ENCODE peak calls at places on chromosomes 16 and 17, in nine cellular contexts. Y is NCI-H345; C is NCI-H2081 treated with DMSO at 0.1 percent for 48 hours; G is SIG-M5; L is pancreas; K is naive thymus-derived CD4-positive, alpha-beta T cell; J is stimulated activated CD4-positive, alpha-beta T cell treated with anti-CD3 and anti-CD28 coated beads, Interleukin-15, amount 100 ng/mL, for 1 hour; B is aorta; Q is uterus. Z is an unnamed sample.

GRCh38 chr17:73156887-73157870 is 7.6 kb upstream of the SSTR2 start:
- DNase-seq in Y (peak), C (no peak), G (no peak), L (no peak), K (no peak), J (no peak), B (no peak), Q (no peak), Z (no peak)

GRCh38 chr17:31274252-31274651 is 22.8 kb downstream of the OMG start:
- DNase-seq in Y (no peak), C (peak), G (no peak), L (no peak), K (no peak), J (no peak), B (no peak), Q (no peak), Z (no peak)

GRCh38 chr16:50386139-50386538 is 17.4 kb upstream of the BRD7 start:
- DNase-seq in Y (no peak), C (no peak), G (no peak), L (no peak), K (no peak), J (no peak), B (no peak), Q (no peak), Z (no peak)

GRCh38 chr16:69179255-69180010 is 7.5 kb upstream of the SNTB2 start:
- DNase-seq in Y (no peak), C (no peak), G (no peak), L (peak), K (no peak), J (no peak), B (peak), Q (peak), Z (no peak)

GRCh38 chr17:31629696-31630470 is 229.2 kb downstream of the COPRS start:
- DNase-seq in Y (no peak), C (no peak), G (no peak), L (no peak), K (no peak), J (no peak), B (no peak), Q (no peak), Z (peak)

GRCh38 chr17:78325076-78325712 is 34.7 kb downstream of the SOCS3 start:
- DNase-seq in Y (no peak), C (no peak), G (no peak), L (no peak), K (no peak), J (no peak), B (peak), Q (no peak), Z (no peak)

GRCh38 chr16:46903255-46903905 is 19.2 kb downstream of the GPT2 start:
- DNase-seq in Y (no peak), C (no peak), G (no peak), L (no peak), K (no peak), J (no peak), B (no peak), Q (no peak), Z (no peak)

GRCh38 chr17:44074911-44075285 is 4.4 kb downstream of the G6PC3 start:
- DNase-seq in Y (no peak), C (no peak), G (no peak), L (no peak), K (no peak), J (no peak), B (no peak), Q (no peak), Z (no peak)

GRCh38 chr16:31072540-31073072 is 1.4 kb downstream of the ZNF668 start:
- DNase-seq in Y (peak), C (no peak), G (no peak), L (no peak), K (no peak), J (no peak), B (no peak), Q (no peak), Z (no peak)

GRCh38 chr16:61871837-61872777 is 164.1 kb downstream of the CDH8 start:
- DNase-seq in Y (no peak), C (no peak), G (no peak), L (no peak), K (no peak), J (no peak), B (no peak), Q (no peak), Z (no peak)

GRCh38 chr16:73951541-73951940 is 345.1 kb upstream of the PSMD7 start:
- DNase-seq in Y (no peak), C (no peak), G (no peak), L (no peak), K (no peak), J (no peak), B (peak), Q (no peak), Z (no peak)

GRCh38 chr16:47258874-47259461 is 115.2 kb upstream of the NETO2 start:
- DNase-seq in Y (no peak), C (no peak), G (no peak), L (no peak), K (no peak), J (no peak), B (no peak), Q (no peak), Z (peak)

GRCh38 chr17:27896656-27897055 is 3.5 kb upstream of the LYRM9 start:
- DNase-seq in Y (no peak), C (no peak), G (no peak), L (no peak), K (no peak), J (no peak), B (no peak), Q (no peak), Z (no peak)

GRCh38 chr17:17514993-17515920 is 19.1 kb upstream of the RASD1 start:
- DNase-seq in Y (no peak), C (no peak), G (no peak), L (no peak), K (no peak), J (no peak), B (peak), Q (no peak), Z (no peak)

GRCh38 chr17:28147026-28147425 is 104.5 kb downstream of the NLK start:
- DNase-seq in Y (no peak), C (peak), G (no peak), L (no peak), K (no peak), J (no peak), B (no peak), Q (no peak), Z (no peak)

GRCh38 chr16:23357761-23358290 is 55.7 kb downstream of the SCNN1B start:
- DNase-seq in Y (no peak), C (no peak), G (no peak), L (no peak), K (no peak), J (no peak), B (no peak), Q (no peak), Z (no peak)

GRCh38 chr16:14307623-14308356 is 236.7 kb downstream of the MRTFB start:
- DNase-seq in Y (no peak), C (no peak), G (no peak), L (peak), K (no peak), J (no peak), B (peak), Q (no peak), Z (no peak)

GRCh38 chr17:63631626-63632025 is 9.4 kb downstream of the MAP3K3 start:
- DNase-seq in Y (no peak), C (no peak), G (no peak), L (no peak), K (no peak), J (no peak), B (no peak), Q (no peak), Z (no peak)

GRCh38 chr17:42670199-42670924 is 6.4 kb downstream of the PLEKHH3 start:
- DNase-seq in Y (no peak), C (no peak), G (no peak), L (no peak), K (peak), J (no peak), B (no peak), Q (no peak), Z (no peak)

GRCh38 chr17:32256012-32256694 is 9.5 kb upstream of the RHBDL3 start:
- DNase-seq in Y (no peak), C (no peak), G (no peak), L (peak), K (no peak), J (no peak), B (no peak), Q (no peak), Z (no peak)

GRCh38 chr17:76826290-76827138 is 41.7 kb upstream of the MGAT5B start:
- DNase-seq in Y (no peak), C (no peak), G (no peak), L (no peak), K (no peak), J (no peak), B (no peak), Q (no peak), Z (no peak)

GRCh38 chr16:10817963-10818941 is at the start of gene TVP23A:
- DNase-seq in Y (no peak), C (no peak), G (no peak), L (no peak), K (no peak), J (no peak), B (peak), Q (no peak), Z (no peak)

GRCh38 chr17:19411641-19412040 is 609 bp downstream of the RNF112 start:
- DNase-seq in Y (no peak), C (no peak), G (no peak), L (no peak), K (no peak), J (no peak), B (no peak), Q (no peak), Z (no peak)

Z was measured in HS-27A.